ENCODE peak calls at places on chromosomes 13 and 19, in nine cellular contexts. D, R, F, M, N, L, E, X and A are unnamed samples.

GRCh38 chr19:53900191-53900860 is 8.8 kb upstream of the CACNG7 start:
- DNase-seq in D (no peak), R (no peak), F (no peak), M (no peak), N (no peak), L (no peak), E (no peak), X (no peak), A (no peak)

GRCh38 chr13:68304287-68304893 is 1074.3 kb upstream of the PCDH9 start:
- DNase-seq in D (no peak), R (peak; percentile 4), F (peak; percentile 0), M (peak; percentile 19), N (peak; percentile 7), L (no peak), E (peak; percentile 40), X (no peak), A (peak; percentile 27)

GRCh38 chr13:50990540-50991506 is 81.2 kb downstream of the RNASEH2B start:
- DNase-seq in D (no peak), R (no peak), F (no peak), M (no peak), N (no peak), L (no peak), E (peak; percentile 80), X (peak; percentile 49), A (peak; percentile 31)

GRCh38 chr13:110499621-110500281 is 61.8 kb downstream of the RAB20 start:
- DNase-seq in D (no peak), R (no peak), F (no peak), M (no peak), N (no peak), L (no peak), E (peak; percentile 97), X (no peak), A (no peak)

GRCh38 chr19:19937403-19937802 is 36.7 kb downstream of the ZNF93 start:
- DNase-seq in D (no peak), R (no peak), F (no peak), M (no peak), N (no peak), L (no peak), E (no peak), X (no peak), A (no peak)

GRCh38 chr19:33293255-33294057 is 8.9 kb downstream of the CEBPA start:
- DNase-seq in D (no peak), R (no peak), F (no peak), M (no peak), N (no peak), L (no peak), E (peak; percentile 48), X (no peak), A (peak; percentile 28)

GRCh38 chr13:27450921-27451461 is 627 bp upstream of the MTIF3 start:
- DNase-seq in D (peak; percentile 44), R (no peak), F (peak; percentile 22), M (no peak), N (no peak), L (no peak), E (peak; percentile 76), X (no peak), A (no peak)

GRCh38 chr19:4705413-4706131 is 18.1 kb downstream of the DPP9 start:
- DNase-seq in D (no peak), R (no peak), F (no peak), M (no peak), N (no peak), L (no peak), E (no peak), X (no peak), A (no peak)

GRCh38 chr19:18629166-18630088 is 7.4 kb upstream of the KLHL26 start:
- DNase-seq in D (no peak), R (no peak), F (no peak), M (no peak), N (no peak), L (no peak), E (no peak), X (peak; percentile 53), A (peak; percentile 50)

GRCh38 chr19:58544591-58545285 is 874 bp downstream of the TRIM28 start:
- DNase-seq in D (peak; percentile 68), R (no peak), F (peak; percentile 88), M (no peak), N (peak; percentile 96), L (no peak), E (peak; percentile 56), X (no peak), A (no peak)

GRCh38 chr19:33771308-33772101 is 25.2 kb upstream of the KCTD15 start:
- DNase-seq in D (peak; percentile 75), R (peak; percentile 66), F (peak; percentile 88), M (peak; percentile 35), N (peak; percentile 86), L (peak; percentile 65), E (peak; percentile 58), X (no peak), A (no peak)

GRCh38 chr19:45478454-45479238 is 10.8 kb downstream of the FOSB start:
- DNase-seq in D (peak; percentile 83), R (peak; percentile 91), F (peak; percentile 92), M (peak; percentile 93), N (peak; percentile 77), L (peak; percentile 88), E (peak; percentile 94), X (peak; percentile 71), A (peak; percentile 96)

GRCh38 chr13:33321686-33322473 is 36.3 kb upstream of the STARD13 start:
- DNase-seq in D (no peak), R (peak; percentile 11), F (no peak), M (no peak), N (no peak), L (no peak), E (peak; percentile 26), X (no peak), A (no peak)

GRCh38 chr19:33639034-33639681 is 17.4 kb downstream of the CHST8 start:
- DNase-seq in D (no peak), R (no peak), F (no peak), M (no peak), N (no peak), L (no peak), E (no peak), X (no peak), A (no peak)

GRCh38 chr13:62933809-62934208 is 1518.2 kb upstream of the PCDH20 start:
- DNase-seq in D (no peak), R (no peak), F (no peak), M (no peak), N (no peak), L (no peak), E (no peak), X (no peak), A (no peak)

GRCh38 chr19:8302734-8303133 is 5.4 kb downstream of the CD320 start:
- DNase-seq in D (no peak), R (no peak), F (no peak), M (no peak), N (no peak), L (no peak), E (no peak), X (peak; percentile 9), A (no peak)

GRCh38 chr13:82713681-82714405 is 1168.4 kb downstream of the SLITRK1 start:
- DNase-seq in D (no peak), R (no peak), F (no peak), M (no peak), N (no peak), L (no peak), E (no peak), X (no peak), A (no peak)

GRCh38 chr13:23724196-23724970 is 154.2 kb downstream of the TNFRSF19 start:
- DNase-seq in D (no peak), R (no peak), F (no peak), M (no peak), N (no peak), L (no peak), E (no peak), X (no peak), A (no peak)

GRCh38 chr13:65378943-65379519 is 1851.1 kb downstream of the PCDH9 start:
- DNase-seq in D (no peak), R (no peak), F (no peak), M (no peak), N (no peak), L (no peak), E (peak; percentile 42), X (no peak), A (no peak)

GRCh38 chr13:113322890-113323651 is 26.0 kb downstream of the LAMP1 start:
- DNase-seq in D (no peak), R (no peak), F (no peak), M (no peak), N (no peak), L (no peak), E (no peak), X (no peak), A (no peak)

GRCh38 chr19:47330466-47330869 is 1.5 kb upstream of the C5AR2 start:
- DNase-seq in D (no peak), R (peak; percentile 22), F (no peak), M (no peak), N (no peak), L (no peak), E (peak; percentile 65), X (no peak), A (no peak)

GRCh38 chr13:30107536-30108136 is 199.7 kb downstream of the KATNAL1 start:
- DNase-seq in D (no peak), R (no peak), F (no peak), M (no peak), N (no peak), L (no peak), E (peak; percentile 42), X (no peak), A (no peak)

GRCh38 chr19:49058592-49058991 is 1.0 kb upstream of the CGB7 start:
- DNase-seq in D (no peak), R (no peak), F (peak; percentile 44), M (peak; percentile 22), N (peak; percentile 52), L (no peak), E (no peak), X (no peak), A (no peak)

GRCh38 chr19:44525721-44526430 is 3.6 kb downstream of the CEACAM20 start:
- DNase-seq in D (no peak), R (no peak), F (no peak), M (no peak), N (no peak), L (no peak), E (no peak), X (no peak), A (no peak)

GRCh38 chr19:11196406-11197287 is 698 bp downstream of the KANK2 start:
- DNase-seq in D (no peak), R (no peak), F (peak; percentile 18), M (no peak), N (peak; percentile 61), L (no peak), E (peak; percentile 48), X (no peak), A (no peak)

GRCh38 chr13:29936961-29937360 is 86.5 kb upstream of the UBL3 start:
- DNase-seq in D (no peak), R (no peak), F (no peak), M (no peak), N (no peak), L (no peak), E (no peak), X (no peak), A (no peak)

GRCh38 chr13:100100115-100100879 is 11.4 kb downstream of the PCCA start:
- DNase-seq in D (no peak), R (peak; percentile 37), F (peak; percentile 34), M (no peak), N (no peak), L (no peak), E (peak; percentile 81), X (no peak), A (peak; percentile 57)

GRCh38 chr13:34216251-34216650 is 398.3 kb downstream of the RFC3 start:
- DNase-seq in D (no peak), R (no peak), F (no peak), M (no peak), N (no peak), L (no peak), E (no peak), X (no peak), A (no peak)

GRCh38 chr13:107361666-107362065 is 793.7 kb upstream of the ARGLU1 start:
- DNase-seq in D (no peak), R (no peak), F (no peak), M (no peak), N (no peak), L (no peak), E (no peak), X (no peak), A (no peak)

GRCh38 chr19:14031719-14032480 is at the start of gene IL27RA:
- DNase-seq in D (peak; percentile 74), R (peak; percentile 19), F (peak; percentile 59), M (peak; percentile 69), N (peak; percentile 84), L (peak; percentile 76), E (peak; percentile 70), X (peak; percentile 35), A (peak; percentile 6)

GRCh38 chr19:52140077-52140710 is 456 bp upstream of the ZNF616 start:
- DNase-seq in D (no peak), R (peak; percentile 27), F (no peak), M (no peak), N (no peak), L (no peak), E (no peak), X (no peak), A (no peak)